ENCODE peak calls at places on chromosomes 6 and 20, in seven cellular contexts. R is CD8-positive, alpha-beta T cell; S is heart right ventricle; V is stimulated activated CD4-positive, alpha-beta T cell treated with anti-CD3 and anti-CD28 coated beads, TNF-alpha, amount 100 ng/mL, for 24 hours; E is neuronal stem cell; B is activated CD4-positive, alpha-beta T cell treated with anti-CD3 and anti-CD28 coated beads, Interleukin-2, amount 50 U/mL, for 1 hour; Q is NCI-H82. J is an unnamed sample.

GRCh38 chr20:2602046-2602735 is 50.2 kb upstream of the NOP56 start:
- DNase-seq in R (no peak), S (no peak), V (no peak), E (no peak), B (no peak), Q (no peak), J (no peak)

GRCh38 chr6:24229694-24230093 is 103.7 kb downstream of the NRSN1 start:
- DNase-seq in R (no peak), S (no peak), V (no peak), E (no peak), B (no peak), Q (no peak), J (no peak)

GRCh38 chr20:5729348-5729747 is 20.9 kb upstream of the SHLD1 start:
- DNase-seq in R (no peak), S (no peak), V (no peak), E (no peak), B (no peak), Q (no peak), J (no peak)

GRCh38 chr20:3045042-3045815 is 623 bp upstream of the MRPS26 start:
- DNase-seq in R (no peak), S (no peak), V (no peak), E (no peak), B (peak), Q (peak), J (peak)

GRCh38 chr6:144408151-144408550 is 123.0 kb downstream of the UTRN start:
- DNase-seq in R (no peak), S (peak), V (no peak), E (no peak), B (no peak), Q (no peak), J (no peak)

GRCh38 chr6:134517145-134517658 is 199.3 kb upstream of the SGK1 start:
- DNase-seq in R (no peak), S (peak), V (no peak), E (no peak), B (no peak), Q (no peak), J (no peak)

GRCh38 chr6:14635933-14636599 is 518.5 kb downstream of the CD83 start:
- DNase-seq in R (no peak), S (no peak), V (no peak), E (no peak), B (no peak), Q (no peak), J (no peak)

GRCh38 chr20:3929713-3930060 is 40.5 kb downstream of the PANK2 start:
- DNase-seq in R (no peak), S (no peak), V (no peak), E (no peak), B (no peak), Q (no peak), J (no peak)

J was measured in HAP-1.